ENCODE peak calls at places on chromosomes 4 and X, in four cellular contexts. G is spleen, H is PC-3, K is astrocyte. Z is an unnamed sample.

GRCh38 chr4:26308573-26308972 is 12.2 kb upstream of the RBPJ start:
- DNase-seq in H (no peak), K (no peak), G (no peak), Z (no peak)

GRCh38 chrX:129932792-129933321 is 26.9 kb downstream of the UTP14A start:
- DNase-seq in K (no peak), H (peak; percentile 7), G (peak; percentile 88), Z (no peak)

GRCh38 chrX:150482537-150483217 is 85.7 kb upstream of the MTM1 start:
- DNase-seq in G (no peak), H (peak; percentile 86), K (peak; percentile 75), Z (no peak)

GRCh38 chr4:145830699-145831098 is 107.9 kb downstream of the ZNF827 start:
- DNase-seq in G (no peak), K (no peak), H (no peak), Z (no peak)

GRCh38 chrX:131792356-131792749 is 230.7 kb upstream of the STK26 start:
- DNase-seq in H (peak; percentile 23), G (peak; percentile 91), K (peak; percentile 75), Z (peak; percentile 66)

GRCh38 chrX:51006068-51006467 is 95.5 kb downstream of the BMP15 start:
- DNase-seq in H (no peak), G (no peak), K (no peak), Z (no peak)

GRCh38 chrX:65253817-65254216 is 277.6 kb upstream of the ZC4H2 start:
- DNase-seq in K (no peak), H (no peak), G (peak; percentile 59), Z (no peak)

GRCh38 chr4:82984459-82984858 is 26.2 kb downstream of the LIN54 start:
- DNase-seq in G (no peak), H (peak; percentile 38), K (peak; percentile 62), Z (no peak)

GRCh38 chrX:44874481-44875184 is 1.6 kb downstream of the KDM6A start:
- DNase-seq in K (peak; percentile 27), H (peak; percentile 38), G (no peak), Z (no peak)

GRCh38 chrX:105150557-105150956 is 69.9 kb downstream of the TEX13A start:
- DNase-seq in K (no peak), G (no peak), H (no peak), Z (no peak)

GRCh38 chr4:177583000-177583399 is 140.8 kb upstream of the AGA start:
- DNase-seq in G (no peak), H (peak; percentile 14), K (peak; percentile 16), Z (no peak)

GRCh38 chrX:16278927-16279326 is 111.6 kb downstream of the MAGEB17 start:
- DNase-seq in H (no peak), G (no peak), K (no peak), Z (no peak)

GRCh38 chrX:68196939-68197791 is 236.1 kb downstream of the OPHN1 start:
- DNase-seq in G (no peak), H (peak; percentile 83), K (peak; percentile 20), Z (no peak)

GRCh38 chr4:37981844-37982720 is 21.9 kb downstream of the PTTG2 start:
- DNase-seq in K (peak; percentile 52), G (no peak), H (peak; percentile 7), Z (no peak)

GRCh38 chrX:66200855-66201795 is 37.1 kb downstream of the HEPH start:
- DNase-seq in K (no peak), G (no peak), H (peak; percentile 16), Z (no peak)

GRCh38 chr4:141636077-141636770 is at the start of gene IL15:
- DNase-seq in H (peak; percentile 86), K (no peak), G (peak; percentile 91), Z (peak; percentile 22)

GRCh38 chr4:71262161-71262560 is 76.7 kb upstream of the SLC4A4 start:
- DNase-seq in K (peak; percentile 79), H (no peak), G (no peak), Z (no peak)

GRCh38 chrX:47217121-47217851 is 1.2 kb upstream of the CDK16 start:
- DNase-seq in G (peak; percentile 98), K (peak; percentile 59), H (peak; percentile 75), Z (no peak)

GRCh38 chrX:136909119-136909705 is 28.7 kb upstream of the RBMX start:
- DNase-seq in K (peak; percentile 33), G (peak; percentile 91), H (peak; percentile 70), Z (peak; percentile 7)

GRCh38 chr4:89572224-89572858 is 264.6 kb downstream of the SNCA start:
- DNase-seq in K (peak; percentile 2), G (no peak), H (no peak), Z (no peak)

GRCh38 chr4:88697588-88698329 is at the start of gene NAP1L5:
- DNase-seq in G (peak; percentile 89), H (no peak), K (peak; percentile 69), Z (no peak)

GRCh38 chr4:26384380-26385057 is 63.7 kb downstream of the RBPJ start:
- DNase-seq in G (no peak), H (no peak), K (no peak), Z (no peak)

GRCh38 chrX:2360731-2361130 is 140.0 kb downstream of the DHRSX start:
- DNase-seq in G (no peak), H (no peak), K (peak; percentile 30), Z (no peak)

GRCh38 chrX:18828832-18829404 is 121.5 kb downstream of the PPEF1 start:
- DNase-seq in H (peak; percentile 49), G (no peak), K (no peak), Z (no peak)

GRCh38 chrX:135975421-135975820 is 1.6 kb upstream of the MMGT1 start:
- DNase-seq in G (no peak), H (no peak), K (no peak), Z (no peak)

GRCh38 chrX:97387004-97387403 is 503.3 kb downstream of the RPA4 start:
- DNase-seq in G (no peak), K (no peak), H (no peak), Z (no peak)

GRCh38 chrX:38805294-38806053 is 4.2 kb downstream of the MID1IP1 start:
- DNase-seq in G (peak; percentile 91), K (peak; percentile 58), H (peak; percentile 67), Z (no peak)

GRCh38 chr4:154658680-154659402 is 46.4 kb upstream of the FGG start:
- DNase-seq in K (no peak), G (no peak), H (no peak), Z (no peak)

GRCh38 chr4:114302472-114302871 is 296.1 kb upstream of the UGT8 start:
- DNase-seq in K (peak; percentile 34), H (no peak), G (no peak), Z (no peak)

GRCh38 chr4:30718889-30719252 is 1.3 kb upstream of the PCDH7 start:
- DNase-seq in K (peak; percentile 51), H (peak; percentile 33), G (no peak), Z (no peak)
- TF ChIP-seq CTCF in K (peak; percentile 20), H (peak; percentile 50), G (no peak), Z (peak; percentile 46)

GRCh38 chrX:4844376-4844775 is 1130.9 kb upstream of the PRKX start:
- DNase-seq in K (no peak), H (peak; percentile 90), G (no peak), Z (no peak)

GRCh38 chrX:4851534-4851933 is 1138.1 kb upstream of the PRKX start:
- DNase-seq in H (peak; percentile 78), K (no peak), G (no peak), Z (no peak)

DNA sequence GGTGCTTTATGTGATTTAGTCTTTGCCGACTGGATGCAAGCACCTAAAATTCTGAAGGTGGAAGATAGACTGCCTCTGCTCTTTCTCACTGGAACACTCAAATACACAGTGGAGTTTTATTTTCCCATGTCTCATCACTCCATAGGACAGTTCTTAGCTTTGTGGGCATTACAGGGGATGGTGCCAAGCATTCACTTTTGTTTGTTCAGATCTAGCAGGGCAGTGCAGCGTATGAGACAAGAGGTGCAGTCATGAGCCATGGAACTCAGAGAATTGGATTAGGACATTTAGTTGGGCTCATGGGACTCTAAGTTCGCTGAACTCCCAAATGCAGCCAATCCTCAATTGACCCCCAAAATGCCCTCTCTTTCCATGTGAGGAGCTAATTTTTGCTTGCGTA is 1136.9 kb upstream of the PRKX start:
- DNase-seq in H (no peak), K (no peak), G (no peak), Z (no peak)
- H3K4me3 ChIP-seq in H (no peak overlapping the region), K (no peak overlapping the region), G (no peak overlapping the region), Z (no peak overlapping the region)

DNA sequence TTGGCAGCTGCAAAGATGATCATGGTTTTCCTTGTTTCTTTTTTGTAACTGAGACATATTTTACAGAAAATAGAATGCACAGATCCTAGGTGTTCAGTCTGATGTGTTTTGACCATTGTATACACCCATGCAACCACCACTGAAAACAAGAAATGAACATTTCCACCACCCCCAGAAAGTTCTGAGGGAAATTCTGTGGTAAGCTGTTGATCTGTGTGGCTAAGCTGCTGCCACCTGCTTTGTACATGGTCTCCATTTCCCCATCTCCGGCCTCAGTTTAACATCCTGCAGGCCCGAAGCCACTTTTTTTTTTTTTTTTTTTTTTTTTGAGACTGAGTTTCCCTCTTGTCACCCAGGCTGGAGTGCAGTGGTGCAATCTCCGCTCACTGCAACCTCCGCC is 65.3 kb downstream of the NYX start:
- DNase-seq in K (no peak), H (no peak), G (no peak), Z (no peak)
- H3K27ac ChIP-seq in K (no peak overlapping the region), H (no peak overlapping the region), G (no peak overlapping the region), Z (no peak overlapping the region)

GRCh38 chr4:113145519-113146291 is 96.3 kb downstream of the ANK2 start:
- DNase-seq in H (no peak), K (no peak), G (no peak), Z (no peak)

GRCh38 chr4:113145147-113145518 is 95.7 kb downstream of the ANK2 start:
- DNase-seq in G (no peak), H (no peak), K (no peak), Z (no peak)

GRCh38 chr4:113142351-113142750 is 92.9 kb downstream of the ANK2 start:
- DNase-seq in K (no peak), G (no peak), H (no peak), Z (no peak)

GRCh38 chr4:113146876-113147358 is 97.5 kb downstream of the ANK2 start:
- DNase-seq in G (no peak), H (no peak), K (no peak), Z (no peak)

DNA sequence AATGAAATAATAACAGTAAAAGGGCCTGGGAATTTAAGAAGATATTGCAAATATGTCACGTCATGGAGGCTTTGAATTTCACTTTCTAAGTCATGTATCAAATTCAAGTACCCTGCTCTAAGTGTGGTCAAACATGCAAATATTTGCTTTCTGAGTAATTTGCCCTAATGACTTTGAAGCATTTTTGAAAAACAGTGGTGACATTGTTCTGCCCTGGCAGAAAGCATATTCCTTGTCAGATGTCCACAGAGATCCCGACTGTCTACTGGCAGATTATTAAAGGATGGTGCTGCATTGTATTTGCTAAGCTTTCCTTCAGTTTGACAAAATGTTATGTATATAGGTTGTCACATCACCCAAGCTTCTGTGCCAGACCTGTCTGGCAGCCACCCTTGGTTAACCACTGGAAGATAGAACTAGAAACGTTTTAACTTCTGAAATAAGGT is 92.5 kb downstream of the ANK2 start:
- DNase-seq in H (peak; percentile 87), K (peak; percentile 91), G (no peak), Z (no peak)
- TF ChIP-seq CTCF in H (no peak), K (no peak), G (no peak), Z (no peak)

DNA sequence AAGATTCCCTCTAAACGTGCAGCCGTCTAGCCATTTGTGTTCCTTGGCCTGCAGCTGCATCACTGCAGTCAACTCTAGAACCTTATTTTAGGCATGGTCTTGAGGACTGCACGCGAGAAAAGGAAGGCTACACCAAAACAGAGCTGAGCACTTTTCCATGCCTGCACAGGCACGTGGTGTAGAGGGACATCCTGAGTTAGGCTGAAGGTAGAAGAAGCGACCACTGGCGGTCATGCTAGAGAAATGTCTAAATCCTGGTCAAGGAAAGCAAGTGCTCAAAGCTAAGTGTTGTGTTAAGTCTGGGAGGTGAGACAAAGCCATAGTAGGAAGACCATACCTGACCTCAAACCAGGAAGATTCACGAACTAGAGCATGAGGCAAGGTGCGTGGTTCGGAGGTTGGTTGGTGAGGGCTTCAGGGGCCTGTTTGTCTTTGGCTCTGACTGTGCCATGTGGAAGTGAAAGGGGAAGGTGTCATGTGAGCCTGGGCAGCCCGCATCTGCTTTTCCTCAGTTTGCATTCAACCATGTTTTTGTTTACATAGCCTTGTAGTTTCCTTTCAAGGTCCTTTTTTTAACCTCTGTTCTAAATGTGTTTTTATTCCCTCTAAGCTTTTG is 203.8 kb downstream of the AASDH start:
- DNase-seq in H (no peak), K (no peak), G (no peak), Z (no peak)
- H3K4me3 ChIP-seq in H (no peak overlapping the region), K (no peak overlapping the region), G (no peak overlapping the region), Z (no peak overlapping the region)

Z was measured in esophagus squamous epithelium.